ENCODE peak calls at places on chromosomes 7 and 10, in ten cellular contexts. T, V, Z, Y, J, U, W, X, R and Q are unnamed samples.

GRCh38 chr10:52779541-52780390 is 7.2 kb upstream of the MBL2 start:
- DNase-seq in T (peak; percentile 54), V (peak; percentile 67), Z (no peak), Y (peak; percentile 81), J (peak; percentile 47), U (no peak), W (peak; percentile 64), X (peak; percentile 90), R (peak; percentile 70), Q (no peak)

GRCh38 chr7:23022258-23022745 is 8.4 kb upstream of the HYCC1 start:
- DNase-seq in T (no peak), V (no peak), Z (no peak), Y (no peak), J (no peak), U (no peak), W (no peak), X (no peak), R (no peak), Q (no peak)

GRCh38 chr7:50470250-50471163 is 20.4 kb upstream of the FIGNL1 start:
- DNase-seq in T (no peak), V (no peak), Z (no peak), Y (no peak), J (no peak), U (no peak), W (no peak), X (no peak), R (no peak), Q (peak; percentile 65)

GRCh38 chr7:79874797-79875196 is 259.8 kb upstream of the GNAI1 start:
- DNase-seq in T (no peak), V (no peak), Z (no peak), Y (no peak), J (no peak), U (no peak), W (no peak), X (no peak), R (no peak), Q (no peak)

GRCh38 chr10:126597206-126597605 is 73.3 kb downstream of the C10orf90 start:
- DNase-seq in T (no peak), V (no peak), Z (no peak), Y (no peak), J (no peak), U (no peak), W (no peak), X (no peak), R (no peak), Q (no peak)

GRCh38 chr10:1674501-1674900 is 62.8 kb downstream of the ADARB2 start:
- DNase-seq in T (no peak), V (no peak), Z (no peak), Y (no peak), J (no peak), U (peak; percentile 51), W (no peak), X (no peak), R (no peak), Q (no peak)

GRCh38 chr10:132626761-132627735 is 89.5 kb downstream of the INPP5A start:
- DNase-seq in T (no peak), V (no peak), Z (no peak), Y (no peak), J (no peak), U (no peak), W (no peak), X (no peak), R (no peak), Q (peak; percentile 76)

GRCh38 chr10:14056545-14057332 is 274.0 kb downstream of the FRMD4A start:
- DNase-seq in T (no peak), V (no peak), Z (no peak), Y (no peak), J (no peak), U (no peak), W (no peak), X (peak; percentile 54), R (peak; percentile 19), Q (no peak)

GRCh38 chr10:28663576-28664368 is 13.5 kb upstream of the BAMBI start:
- DNase-seq in T (peak; percentile 76), V (peak; percentile 77), Z (peak; percentile 78), Y (peak; percentile 82), J (peak; percentile 58), U (no peak), W (peak; percentile 77), X (peak; percentile 91), R (peak; percentile 80), Q (peak; percentile 90)

GRCh38 chr10:3412071-3412582 is 239.5 kb upstream of the PITRM1 start:
- DNase-seq in T (no peak), V (no peak), Z (no peak), Y (no peak), J (no peak), U (no peak), W (no peak), X (no peak), R (no peak), Q (peak; percentile 41)

GRCh38 chr7:46545790-46546189 is 624.7 kb upstream of the IGFBP3 start:
- DNase-seq in T (no peak), V (no peak), Z (no peak), Y (no peak), J (peak; percentile 76), U (no peak), W (peak; percentile 64), X (no peak), R (peak; percentile 82), Q (no peak)

GRCh38 chr7:17429579-17429978 is 131.1 kb downstream of the AHR start:
- DNase-seq in T (no peak), V (no peak), Z (no peak), Y (no peak), J (no peak), U (no peak), W (no peak), X (no peak), R (no peak), Q (no peak)

GRCh38 chr7:151773795-151774194 is 103.1 kb downstream of the PRKAG2 start:
- DNase-seq in T (no peak), V (no peak), Z (peak; percentile 71), Y (no peak), J (no peak), U (no peak), W (no peak), X (no peak), R (no peak), Q (peak; percentile 35)

GRCh38 chr7:151776876-151777510 is 99.9 kb downstream of the PRKAG2 start:
- DNase-seq in T (no peak), V (no peak), Z (no peak), Y (no peak), J (no peak), U (no peak), W (no peak), X (no peak), R (no peak), Q (peak; percentile 64)

GRCh38 chr7:151775547-151776443 is 101.1 kb downstream of the PRKAG2 start:
- DNase-seq in T (no peak), V (peak; percentile 55), Z (no peak), Y (no peak), J (no peak), U (no peak), W (no peak), X (no peak), R (no peak), Q (peak; percentile 52)

GRCh38 chr7:151776446-151776845 is 100.5 kb downstream of the PRKAG2 start:
- DNase-seq in T (no peak), V (no peak), Z (no peak), Y (no peak), J (no peak), U (no peak), W (no peak), X (no peak), R (no peak), Q (peak; percentile 38)

DNA sequence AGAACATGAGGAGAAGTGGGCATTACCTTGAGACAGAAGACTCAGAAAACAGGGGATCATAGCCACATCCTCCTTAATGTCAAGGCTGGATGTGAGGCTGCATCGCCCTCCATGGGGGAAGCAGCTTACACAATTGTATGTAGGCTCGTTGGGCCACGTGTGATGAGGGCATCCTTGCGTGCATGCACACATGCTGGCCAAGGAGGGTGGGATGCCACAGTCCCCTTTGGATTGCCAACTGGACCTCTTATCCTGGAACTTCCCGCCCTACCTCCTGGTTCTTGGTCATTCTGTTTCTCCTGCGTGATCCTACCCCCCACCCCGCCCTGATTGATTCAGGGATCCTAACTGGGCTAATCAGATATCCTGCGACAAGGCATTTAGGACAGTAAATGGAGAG is 102.0 kb downstream of the PRKAG2 start:
- DNase-seq in T (no peak), V (no peak), Z (no peak), Y (no peak), J (no peak), U (no peak), W (no peak), X (no peak), R (no peak), Q (peak; percentile 57)
- H3K27me3 ChIP-seq in T (no peaks in the 10 kb centered on the region), V (no peaks in the 10 kb centered on the region), Z (no peaks in the 10 kb centered on the region), Y (peaks cover 62% of the 10 kb centered on the region), J (peaks cover 2% of the 10 kb centered on the region), U (no peaks in the 10 kb centered on the region), W (peaks cover 6% of the 10 kb centered on the region), X (no peaks in the 10 kb centered on the region), R (peaks cover 19% of the 10 kb centered on the region), Q (no peaks in the 10 kb centered on the region)

DNA sequence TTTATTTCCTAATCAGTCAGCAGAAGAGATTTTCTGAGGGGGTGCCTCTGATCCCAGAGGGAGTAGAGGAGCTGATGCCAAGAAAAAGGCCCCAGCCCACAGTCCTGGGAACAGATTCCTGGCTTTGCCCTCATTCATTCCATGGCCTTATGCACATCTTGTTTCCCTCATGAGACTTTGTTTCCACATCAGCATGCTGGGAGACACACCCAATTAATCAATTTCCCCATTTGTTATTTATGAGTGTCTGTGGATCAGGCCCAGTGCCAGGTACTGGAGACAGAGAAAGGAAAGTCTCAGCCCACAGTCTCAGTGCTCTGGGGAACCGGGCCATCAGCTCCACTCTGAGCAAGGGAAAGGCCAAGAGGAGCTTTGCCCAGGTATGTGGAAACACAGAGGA is 496.2 kb upstream of the ZMIZ1 start:
- DNase-seq in T (no peak), V (no peak), Z (no peak), Y (no peak), J (no peak), U (no peak), W (no peak), X (no peak), R (no peak), Q (no peak)
- TF ChIP-seq POLR2AphosphoS5 in T (peak; percentile 51), V (peak; percentile 22), Z (peak; percentile 12), Y (no peak), J (no peak), U (no peak), W (no peak), X (no peak), R (no peak), Q (no peak)

GRCh38 chr10:103620357-103620749 is 126.8 kb downstream of the NEURL1 start:
- DNase-seq in T (no peak), V (no peak), Z (no peak), Y (no peak), J (no peak), U (no peak), W (no peak), X (no peak), R (no peak), Q (no peak)
- H3K27ac ChIP-seq in T (peak overlapping the region; percentile 68), V (peak overlapping the region; percentile 68), Z (peak overlapping the region; percentile 29), Y (peak overlapping the region; percentile 99), J (no peak overlapping the region), U (no peak overlapping the region), W (no peak overlapping the region), X (no peak overlapping the region), R (no peak overlapping the region), Q (no peak overlapping the region)

DNA sequence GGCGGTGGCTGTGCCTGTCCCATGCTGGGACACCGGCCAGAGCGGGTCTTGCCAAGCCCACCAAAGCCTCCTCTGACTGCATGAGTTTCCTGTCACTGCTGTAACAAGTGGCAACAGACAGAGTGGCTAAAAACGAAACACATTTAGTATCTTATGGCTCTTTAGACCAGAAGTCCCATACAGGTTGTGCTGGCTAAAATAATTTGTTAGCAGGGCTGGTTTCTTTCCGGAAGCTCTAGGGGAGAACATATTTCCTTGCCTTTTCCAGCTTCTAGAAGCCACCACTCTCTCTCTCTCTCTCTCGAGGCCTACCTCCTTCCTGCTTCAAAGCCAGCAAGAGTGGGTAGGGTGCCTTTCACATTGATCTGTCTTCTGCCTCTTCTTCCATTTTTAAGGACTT is 171.6 kb upstream of the PLPP4 start:
- DNase-seq in T (no peak), V (no peak), Z (no peak), Y (no peak), J (no peak), U (no peak), W (no peak), X (no peak), R (no peak), Q (no peak)
- H3K27me3 ChIP-seq in T (no peaks in the 10 kb centered on the region), V (no peaks in the 10 kb centered on the region), Z (no peaks in the 10 kb centered on the region), Y (no peaks in the 10 kb centered on the region), J (no peaks in the 10 kb centered on the region), U (no peaks in the 10 kb centered on the region), W (no peaks in the 10 kb centered on the region), X (no peaks in the 10 kb centered on the region), R (no peaks in the 10 kb centered on the region), Q (no peaks in the 10 kb centered on the region)